ENCODE peak calls at places on chromosomes 6 and 20, in nine cellular contexts. E, M, A, R, S, P, N, Z and W are unnamed samples.

GRCh38 chr20:49676581-49677291 is 36.9 kb downstream of the B4GALT5 start:
- DNase-seq in E (no peak), M (peak), A (no peak), R (no peak), S (no peak), P (no peak), N (peak), Z (peak), W (peak)

GRCh38 chr6:169428532-169428931 is 174.9 kb upstream of the THBS2 start:
- DNase-seq in E (no peak), M (no peak), A (no peak), R (no peak), S (no peak), P (no peak), N (no peak), Z (no peak), W (no peak)

GRCh38 chr20:10634683-10635411 is 39.0 kb downstream of the JAG1 start:
- DNase-seq in E (peak), M (no peak), A (peak), R (no peak), S (no peak), P (no peak), N (no peak), Z (no peak), W (no peak)

GRCh38 chr6:149212892-149213786 is 104.4 kb upstream of the TAB2 start:
- DNase-seq in E (no peak), M (no peak), A (no peak), R (no peak), S (no peak), P (no peak), N (no peak), Z (no peak), W (no peak)

GRCh38 chr6:51398064-51398740 is 579.5 kb downstream of the TFAP2B start:
- DNase-seq in E (no peak), M (no peak), A (no peak), R (no peak), S (no peak), P (no peak), N (peak), Z (no peak), W (no peak)

GRCh38 chr6:20960067-20960466 is 425.8 kb downstream of the CDKAL1 start:
- DNase-seq in E (no peak), M (no peak), A (no peak), R (no peak), S (no peak), P (no peak), N (no peak), Z (no peak), W (no peak)

GRCh38 chr6:90109141-90109540 is 187.5 kb downstream of the BACH2 start:
- DNase-seq in E (no peak), M (no peak), A (no peak), R (no peak), S (no peak), P (no peak), N (no peak), Z (no peak), W (no peak)

GRCh38 chr6:110103260-110103659 is 76.2 kb downstream of the WASF1 start:
- DNase-seq in E (no peak), M (no peak), A (no peak), R (no peak), S (no peak), P (no peak), N (no peak), Z (no peak), W (no peak)

GRCh38 chr6:37324131-37325033 is 29.4 kb upstream of the RNF8 start:
- DNase-seq in E (no peak), M (no peak), A (no peak), R (no peak), S (no peak), P (no peak), N (no peak), Z (no peak), W (no peak)

GRCh38 chr6:7535498-7535897 is 6.0 kb upstream of the DSP start:
- DNase-seq in E (no peak), M (no peak), A (peak), R (no peak), S (no peak), P (no peak), N (no peak), Z (no peak), W (no peak)

GRCh38 chr6:139474145-139475108 is 100.0 kb upstream of the CITED2 start:
- DNase-seq in E (no peak), M (peak), A (no peak), R (peak), S (no peak), P (no peak), N (no peak), Z (no peak), W (no peak)

GRCh38 chr6:139587469-139587868 is 213.0 kb upstream of the CITED2 start:
- DNase-seq in E (no peak), M (no peak), A (peak), R (no peak), S (no peak), P (no peak), N (no peak), Z (no peak), W (no peak)

GRCh38 chr6:11729083-11729482 is 49.5 kb downstream of the ADTRP start:
- DNase-seq in E (no peak), M (no peak), A (no peak), R (no peak), S (no peak), P (no peak), N (no peak), Z (peak), W (no peak)

GRCh38 chr20:44495802-44496481 is 20.3 kb downstream of the TTPAL start:
- DNase-seq in E (no peak), M (no peak), A (peak), R (no peak), S (no peak), P (no peak), N (no peak), Z (no peak), W (no peak)

GRCh38 chr6:110036408-110037302 is 58.5 kb downstream of the GPR6 start:
- DNase-seq in E (no peak), M (no peak), A (no peak), R (no peak), S (no peak), P (no peak), N (peak), Z (no peak), W (no peak)

GRCh38 chr20:41366546-41367392 is at the start of gene EMILIN3:
- DNase-seq in E (no peak), M (no peak), A (no peak), R (peak), S (no peak), P (no peak), N (no peak), Z (no peak), W (no peak)

GRCh38 chr6:39003072-39003471 is 45.5 kb upstream of the GLP1R start:
- DNase-seq in E (no peak), M (no peak), A (no peak), R (no peak), S (no peak), P (no peak), N (no peak), Z (no peak), W (no peak)

GRCh38 chr6:73491371-73491770 is 29.5 kb downstream of the EEF1A1 start:
- DNase-seq in E (no peak), M (no peak), A (no peak), R (no peak), S (no peak), P (no peak), N (no peak), Z (no peak), W (no peak)

GRCh38 chr6:87250019-87250418 is 72.4 kb upstream of the SMIM8 start:
- DNase-seq in E (no peak), M (no peak), A (no peak), R (no peak), S (no peak), P (no peak), N (no peak), Z (no peak), W (no peak)

GRCh38 chr6:90413867-90414266 is 117.2 kb upstream of the BACH2 start:
- DNase-seq in E (no peak), M (peak), A (no peak), R (peak), S (no peak), P (no peak), N (no peak), Z (peak), W (no peak)

GRCh38 chr6:6328451-6328850 is 8.0 kb upstream of the F13A1 start:
- DNase-seq in E (no peak), M (no peak), A (no peak), R (no peak), S (no peak), P (no peak), N (no peak), Z (no peak), W (no peak)

GRCh38 chr20:13546497-13547131 is 92.1 kb downstream of the TASP1 start:
- DNase-seq in E (peak), M (peak), A (peak), R (peak), S (peak), P (peak), N (peak), Z (peak), W (peak)

GRCh38 chr20:63145156-63145555 is 70.8 kb downstream of the YTHDF1 start:
- DNase-seq in E (no peak), M (no peak), A (no peak), R (no peak), S (no peak), P (no peak), N (no peak), Z (no peak), W (no peak)

GRCh38 chr20:48826883-48827771 is 672 bp downstream of the PREX1 start:
- DNase-seq in E (no peak), M (no peak), A (no peak), R (no peak), S (peak), P (no peak), N (no peak), Z (peak), W (peak)

GRCh38 chr20:37781626-37782025 is 87.8 kb downstream of the CTNNBL1 start:
- DNase-seq in E (no peak), M (no peak), A (no peak), R (no peak), S (no peak), P (no peak), N (no peak), Z (no peak), W (no peak)

GRCh38 chr20:64176548-64177419 is 12.5 kb downstream of the MYT1 start:
- DNase-seq in E (no peak), M (no peak), A (no peak), R (no peak), S (no peak), P (no peak), N (no peak), Z (no peak), W (no peak)
- H3K4me3 ChIP-seq in E (no peak), M (no peak), A (no peak), R (peak), S (no peak), P (no peak), N (no peak), Z (no peak), W (no peak)

GRCh38 chr20:32360333-32360634 is 2.2 kb downstream of the ASXL1 start:
- DNase-seq in E (no peak), M (no peak), A (no peak), R (no peak), S (no peak), P (no peak), N (no peak), Z (no peak), W (no peak)
- H3K4me3 ChIP-seq in E (peak), M (no peak), A (peak), R (no peak), S (peak), P (peak), N (no peak), Z (peak), W (peak)

GRCh38 chr6:33201935-33202334 is 1.3 kb downstream of the SLC39A7 start:
- DNase-seq in E (peak), M (no peak), A (no peak), R (no peak), S (no peak), P (no peak), N (no peak), Z (no peak), W (no peak)

GRCh38 chr6:33204165-33204414 is 365 bp upstream of the HSD17B8 start:
- DNase-seq in E (no peak), M (no peak), A (no peak), R (no peak), S (no peak), P (no peak), N (no peak), Z (no peak), W (no peak)

GRCh38 chr6:33201147-33201545 is 479 bp downstream of the SLC39A7 start:
- DNase-seq in E (no peak), M (peak), A (no peak), R (no peak), S (no peak), P (no peak), N (no peak), Z (no peak), W (no peak)

GRCh38 chr6:33203443-33204164 is 851 bp upstream of the HSD17B8 start:
- DNase-seq in E (peak), M (no peak), A (no peak), R (no peak), S (no peak), P (no peak), N (no peak), Z (no peak), W (no peak)

GRCh38 chr6:33202799-33203198 is 1.7 kb upstream of the HSD17B8 start:
- DNase-seq in E (peak), M (no peak), A (no peak), R (no peak), S (no peak), P (no peak), N (no peak), Z (no peak), W (no peak)
- H3K4me3 ChIP-seq in E (peak), M (no peak), A (no peak), R (no peak), S (no peak), P (no peak), N (no peak), Z (no peak), W (no peak)

GRCh38 chr6:26553264-26553738 is 15.1 kb downstream of the HMGN4 start:
- DNase-seq in E (peak), M (peak), A (no peak), R (no peak), S (peak), P (peak), N (peak), Z (peak), W (peak)
- H3K4me3 ChIP-seq in E (peak), M (no peak), A (peak), R (peak), S (peak), P (peak), N (no peak), Z (peak), W (peak)

DNA sequence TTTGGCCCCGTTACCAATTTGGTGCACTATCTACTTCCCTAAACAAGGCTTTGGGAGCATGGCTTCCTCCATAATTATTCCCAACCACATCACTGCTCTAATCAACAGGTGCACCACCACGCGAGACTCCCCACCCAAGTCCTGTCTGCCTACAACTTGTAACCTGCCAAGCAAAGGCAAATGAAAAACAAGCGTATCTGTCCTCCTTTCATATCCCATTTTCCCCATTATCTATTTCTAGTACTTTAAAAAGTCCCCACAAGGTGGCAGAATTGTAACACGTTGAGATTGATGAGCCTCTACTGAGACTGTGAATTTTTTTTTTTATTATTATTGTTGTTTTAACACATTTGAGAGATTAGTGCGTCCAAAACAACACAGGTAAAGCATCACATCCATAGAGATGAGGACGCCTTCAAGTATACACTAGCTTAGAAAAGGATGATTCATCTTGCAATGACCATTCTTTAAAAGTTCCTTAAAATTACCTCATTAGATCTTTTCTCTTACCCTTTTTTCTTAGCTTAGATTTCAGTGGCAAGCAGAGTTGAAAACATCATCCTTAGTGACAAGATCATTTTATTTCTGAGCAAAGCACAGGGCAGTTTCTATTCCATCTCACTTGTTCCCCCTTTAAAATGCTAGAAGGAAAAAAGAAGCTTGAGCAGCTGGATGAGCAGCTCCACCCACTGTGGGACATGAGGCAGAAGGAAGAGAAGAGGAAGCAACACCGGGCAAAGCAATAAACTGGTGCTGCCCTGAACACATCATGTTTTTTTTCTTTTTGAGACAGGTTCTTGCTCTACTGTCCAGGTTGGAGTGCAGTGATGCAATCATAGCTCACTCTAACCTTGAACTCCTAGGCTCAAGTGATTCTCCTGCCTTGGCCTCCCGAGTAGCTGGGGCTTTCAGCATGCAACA is 210.8 kb downstream of the ARHGAP18 start:
- DNase-seq in E (no peak), M (peak), A (no peak), R (peak), S (no peak), P (peak), N (no peak), Z (peak), W (no peak)
- H3K4me3 ChIP-seq in E (no peak), M (no peak), A (peak), R (no peak), S (no peak), P (no peak), N (no peak), Z (no peak), W (no peak)

GRCh38 chr20:18056174-18057105 is 1.3 kb downstream of the OVOL2 start:
- DNase-seq in E (peak), M (peak), A (no peak), R (no peak), S (no peak), P (no peak), N (peak), Z (no peak), W (peak)
- H3K4me3 ChIP-seq in E (peak), M (peak), A (peak), R (peak), S (peak), P (peak), N (peak), Z (no peak), W (peak)

GRCh38 chr20:59578602-59579403 is 25.5 kb upstream of the PHACTR3 start:
- DNase-seq in E (no peak), M (no peak), A (no peak), R (no peak), S (no peak), P (no peak), N (no peak), Z (no peak), W (no peak)
- H3K4me3 ChIP-seq in E (no peak), M (no peak), A (no peak), R (no peak), S (no peak), P (no peak), N (no peak), Z (no peak), W (no peak)

DNA sequence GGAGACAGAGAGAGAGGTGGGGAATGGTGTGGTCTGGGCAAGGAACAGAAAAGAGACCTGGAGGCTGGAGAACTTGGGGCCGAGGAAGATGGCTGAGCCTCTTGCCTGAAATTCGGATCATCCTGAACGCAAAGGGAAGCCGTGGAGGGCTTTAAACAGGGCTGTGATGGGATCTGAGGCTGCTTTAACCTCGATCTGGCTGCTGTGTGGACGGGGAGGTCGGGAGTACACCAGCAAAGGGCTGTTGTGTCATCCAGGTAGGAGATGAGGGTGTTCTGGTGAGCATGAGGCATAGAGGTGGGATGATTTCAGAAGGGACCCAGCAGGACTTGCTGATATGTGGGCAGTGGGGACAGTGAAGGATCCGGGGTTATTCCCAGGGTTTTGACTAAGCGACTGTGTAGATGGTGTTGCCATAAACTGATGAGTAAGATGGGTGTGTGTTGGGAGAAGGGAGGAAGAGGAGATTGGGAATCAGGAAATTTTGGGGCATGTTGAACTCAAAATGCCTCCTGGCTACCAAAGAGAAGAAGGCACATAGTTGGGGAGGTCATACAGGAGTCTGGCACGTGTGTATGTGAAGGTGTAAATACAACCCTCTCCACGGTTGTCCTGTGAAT is 158.5 kb downstream of the NFATC2 start:
- DNase-seq in E (no peak), M (no peak), A (no peak), R (no peak), S (no peak), P (no peak), N (no peak), Z (no peak), W (no peak)
- H3K4me3 ChIP-seq in E (no peak), M (no peak), A (no peak), R (no peak), S (no peak), P (no peak), N (no peak), Z (no peak), W (no peak)

GRCh38 chr6:8552023-8552422 is 116.7 kb upstream of the SLC35B3 start:
- DNase-seq in E (no peak), M (no peak), A (no peak), R (no peak), S (no peak), P (no peak), N (no peak), Z (no peak), W (no peak)

GRCh38 chr6:8558953-8559352 is 123.6 kb upstream of the SLC35B3 start:
- DNase-seq in E (no peak), M (no peak), A (no peak), R (no peak), S (no peak), P (no peak), N (no peak), Z (no peak), W (no peak)

GRCh38 chr6:8562133-8562532 is 126.8 kb upstream of the SLC35B3 start:
- DNase-seq in E (no peak), M (no peak), A (no peak), R (no peak), S (no peak), P (no peak), N (no peak), Z (no peak), W (no peak)

GRCh38 chr6:8556370-8557018 is 121.1 kb upstream of the SLC35B3 start:
- DNase-seq in E (no peak), M (no peak), A (peak), R (no peak), S (no peak), P (no peak), N (no peak), Z (no peak), W (no peak)

DNA sequence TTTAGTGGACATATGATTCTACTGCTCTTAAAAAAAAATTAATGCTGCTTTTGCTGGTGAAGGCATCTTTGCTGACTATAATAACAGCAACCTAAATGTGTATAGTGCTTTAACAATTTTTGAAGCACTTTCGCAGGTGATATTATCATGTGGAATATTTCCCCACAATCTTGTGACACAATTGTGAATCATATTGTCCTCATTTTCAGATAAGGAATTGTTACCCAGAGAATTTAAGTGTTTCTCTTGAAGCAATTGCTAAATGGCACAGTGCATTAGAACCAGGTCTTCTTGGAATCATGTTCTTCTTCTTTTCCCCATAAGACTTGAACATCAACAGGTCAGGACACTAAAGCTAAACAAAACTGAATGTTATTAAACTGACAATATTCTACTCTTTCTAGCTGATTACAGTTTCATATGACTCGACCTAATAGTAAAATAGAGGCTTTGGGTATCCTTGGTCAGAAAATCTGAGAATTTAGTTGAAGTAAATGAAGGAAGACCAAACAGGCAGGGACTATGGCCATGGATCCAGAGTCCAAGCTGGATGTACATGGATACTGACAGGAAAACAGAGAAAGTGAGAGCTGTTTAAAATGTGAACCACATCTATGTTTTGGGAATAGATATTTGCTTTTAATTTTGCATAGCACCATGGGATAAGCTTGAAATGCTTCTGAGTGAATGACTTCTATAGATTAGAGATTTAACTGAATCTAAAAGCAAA is 121.8 kb upstream of the SLC35B3 start:
- DNase-seq in E (no peak), M (no peak), A (no peak), R (no peak), S (no peak), P (no peak), N (no peak), Z (no peak), W (no peak)
- H3K4me3 ChIP-seq in E (no peak), M (no peak), A (no peak), R (no peak), S (no peak), P (no peak), N (no peak), Z (no peak), W (no peak)